ENCODE peak calls at places on chromosomes 4 and X, in seven cellular contexts. One of them, this sample, is unnamed.

GRCh38 chr4:26083987-26084386 is 170.0 kb downstream of the SMIM20 start:
- DNase-seq in MG63: peak
- DNase-seq in lower lobe of right lung: no peak
- DNase-seq in AG10803: peak
- DNase-seq in astrocyte of the cerebellum: peak
- DNase-seq in transverse colon: no peak
- DNase-seq in fibroblast of mammary gland: peak
- DNase-seq in this sample: peak

GRCh38 chr4:54099287-54099958 is 540 bp upstream of the GSX2 start:
- DNase-seq in MG63: no peak
- DNase-seq in lower lobe of right lung: no peak
- DNase-seq in AG10803: no peak
- DNase-seq in astrocyte of the cerebellum: peak
- DNase-seq in transverse colon: no peak
- DNase-seq in fibroblast of mammary gland: no peak
- DNase-seq in this sample: peak

GRCh38 chr4:93776386-93777080 is 52.0 kb upstream of the ATOH1 start:
- DNase-seq in MG63: peak
- DNase-seq in lower lobe of right lung: no peak
- DNase-seq in AG10803: no peak
- DNase-seq in astrocyte of the cerebellum: peak
- DNase-seq in transverse colon: no peak
- DNase-seq in fibroblast of mammary gland: peak
- DNase-seq in this sample: peak

GRCh38 chr4:147828361-147828760 is 96.5 kb downstream of the ARHGAP10 start:
- DNase-seq in MG63: peak
- DNase-seq in lower lobe of right lung: no peak
- DNase-seq in AG10803: peak
- DNase-seq in astrocyte of the cerebellum: no peak
- DNase-seq in transverse colon: no peak
- DNase-seq in fibroblast of mammary gland: peak
- DNase-seq in this sample: no peak

GRCh38 chr4:150982557-150983233 is 32.4 kb downstream of the LRBA start:
- DNase-seq in MG63: no peak
- DNase-seq in lower lobe of right lung: no peak
- DNase-seq in AG10803: peak
- DNase-seq in astrocyte of the cerebellum: no peak
- DNase-seq in transverse colon: no peak
- DNase-seq in fibroblast of mammary gland: peak
- DNase-seq in this sample: no peak

GRCh38 chr4:83605744-83606172 is 69.8 kb downstream of the GPAT3 start:
- DNase-seq in MG63: no peak
- DNase-seq in lower lobe of right lung: no peak
- DNase-seq in AG10803: no peak
- DNase-seq in astrocyte of the cerebellum: no peak
- DNase-seq in transverse colon: no peak
- DNase-seq in fibroblast of mammary gland: no peak
- DNase-seq in this sample: no peak

GRCh38 chr4:67054901-67055300 is 490.4 kb downstream of the CENPC start:
- DNase-seq in MG63: no peak
- DNase-seq in lower lobe of right lung: no peak
- DNase-seq in AG10803: no peak
- DNase-seq in astrocyte of the cerebellum: peak
- DNase-seq in transverse colon: no peak
- DNase-seq in fibroblast of mammary gland: no peak
- DNase-seq in this sample: peak

GRCh38 chr4:32789026-32789608 is 2068.9 kb downstream of the PCDH7 start:
- DNase-seq in MG63: peak
- DNase-seq in lower lobe of right lung: no peak
- DNase-seq in AG10803: no peak
- DNase-seq in astrocyte of the cerebellum: peak
- DNase-seq in transverse colon: no peak
- DNase-seq in fibroblast of mammary gland: peak
- DNase-seq in this sample: peak

GRCh38 chr4:22984390-22984789 is 291.7 kb downstream of the GBA3 start:
- DNase-seq in MG63: no peak
- DNase-seq in lower lobe of right lung: no peak
- DNase-seq in AG10803: no peak
- DNase-seq in astrocyte of the cerebellum: no peak
- DNase-seq in transverse colon: no peak
- DNase-seq in fibroblast of mammary gland: no peak
- DNase-seq in this sample: no peak

GRCh38 chrX:152912121-152912520 is 14.3 kb downstream of the ZNF185 start:
- DNase-seq in MG63: no peak
- DNase-seq in lower lobe of right lung: no peak
- DNase-seq in AG10803: no peak
- DNase-seq in astrocyte of the cerebellum: no peak
- DNase-seq in transverse colon: no peak
- DNase-seq in fibroblast of mammary gland: no peak
- DNase-seq in this sample: no peak

GRCh38 chrX:103828529-103828928 is 3.5 kb downstream of the RAB9B start:
- DNase-seq in MG63: no peak
- DNase-seq in lower lobe of right lung: no peak
- DNase-seq in AG10803: no peak
- DNase-seq in astrocyte of the cerebellum: no peak
- DNase-seq in transverse colon: no peak
- DNase-seq in fibroblast of mammary gland: no peak
- DNase-seq in this sample: no peak

GRCh38 chrX:28391528-28391927 is 195.7 kb upstream of the IL1RAPL1 start:
- DNase-seq in MG63: no peak
- DNase-seq in lower lobe of right lung: no peak
- DNase-seq in AG10803: no peak
- DNase-seq in astrocyte of the cerebellum: peak
- DNase-seq in transverse colon: no peak
- DNase-seq in fibroblast of mammary gland: no peak
- DNase-seq in this sample: peak

GRCh38 chr4:139872274-139872673 is 206.7 kb downstream of the MGST2 start:
- DNase-seq in MG63: peak
- DNase-seq in lower lobe of right lung: no peak
- DNase-seq in AG10803: peak
- DNase-seq in astrocyte of the cerebellum: peak
- DNase-seq in transverse colon: no peak
- DNase-seq in fibroblast of mammary gland: peak
- DNase-seq in this sample: peak

GRCh38 chrX:101450951-101451350 is 34.3 kb upstream of the ARMCX4 start:
- DNase-seq in MG63: no peak
- DNase-seq in lower lobe of right lung: peak
- DNase-seq in AG10803: peak
- DNase-seq in astrocyte of the cerebellum: no peak
- DNase-seq in transverse colon: no peak
- DNase-seq in fibroblast of mammary gland: peak
- DNase-seq in this sample: no peak

GRCh38 chr4:183335369-183335940 is 13.2 kb upstream of the CLDN24 start:
- DNase-seq in MG63: peak
- DNase-seq in lower lobe of right lung: no peak
- DNase-seq in AG10803: peak
- DNase-seq in astrocyte of the cerebellum: peak
- DNase-seq in transverse colon: no peak
- DNase-seq in fibroblast of mammary gland: peak
- DNase-seq in this sample: peak

GRCh38 chr4:88880501-88881226 is 176.3 kb downstream of the FAM13A start:
- DNase-seq in MG63: no peak
- DNase-seq in lower lobe of right lung: no peak
- DNase-seq in AG10803: no peak
- DNase-seq in astrocyte of the cerebellum: no peak
- DNase-seq in transverse colon: no peak
- DNase-seq in fibroblast of mammary gland: no peak
- DNase-seq in this sample: no peak

GRCh38 chr4:83121246-83121645 is 6.7 kb upstream of the PLAC8 start:
- DNase-seq in MG63: no peak
- DNase-seq in lower lobe of right lung: no peak
- DNase-seq in AG10803: peak
- DNase-seq in astrocyte of the cerebellum: no peak
- DNase-seq in transverse colon: no peak
- DNase-seq in fibroblast of mammary gland: no peak
- DNase-seq in this sample: no peak

GRCh38 chr4:82499705-82500104 is 62.1 kb downstream of the TMEM150C start:
- DNase-seq in MG63: no peak
- DNase-seq in lower lobe of right lung: no peak
- DNase-seq in AG10803: no peak
- DNase-seq in astrocyte of the cerebellum: no peak
- DNase-seq in transverse colon: no peak
- DNase-seq in fibroblast of mammary gland: no peak
- DNase-seq in this sample: no peak

GRCh38 chr4:15684498-15684897 is 2.9 kb downstream of the FAM200B start:
- DNase-seq in MG63: no peak
- DNase-seq in lower lobe of right lung: no peak
- DNase-seq in AG10803: no peak
- DNase-seq in astrocyte of the cerebellum: no peak
- DNase-seq in transverse colon: no peak
- DNase-seq in fibroblast of mammary gland: no peak
- DNase-seq in this sample: no peak

GRCh38 chr4:83536649-83537352 is 893 bp downstream of the GPAT3 start:
- DNase-seq in MG63: no peak
- DNase-seq in lower lobe of right lung: peak
- DNase-seq in AG10803: no peak
- DNase-seq in astrocyte of the cerebellum: no peak
- DNase-seq in transverse colon: peak
- DNase-seq in fibroblast of mammary gland: no peak
- DNase-seq in this sample: peak

GRCh38 chr4:119100640-119101039 is 35.0 kb upstream of the MYOZ2 start:
- DNase-seq in MG63: no peak
- DNase-seq in lower lobe of right lung: no peak
- DNase-seq in AG10803: peak
- DNase-seq in astrocyte of the cerebellum: no peak
- DNase-seq in transverse colon: no peak
- DNase-seq in fibroblast of mammary gland: no peak
- DNase-seq in this sample: no peak

GRCh38 chr4:125316781-125317525 is 2.2 kb downstream of the FAT4 start:
- DNase-seq in MG63: peak
- DNase-seq in lower lobe of right lung: peak
- DNase-seq in AG10803: peak
- DNase-seq in astrocyte of the cerebellum: no peak
- DNase-seq in transverse colon: peak
- DNase-seq in fibroblast of mammary gland: peak
- DNase-seq in this sample: peak

GRCh38 chrX:39749135-39749534 is 348.6 kb downstream of the BCOR start:
- DNase-seq in MG63: no peak
- DNase-seq in lower lobe of right lung: no peak
- DNase-seq in AG10803: no peak
- DNase-seq in astrocyte of the cerebellum: no peak
- DNase-seq in transverse colon: no peak
- DNase-seq in fibroblast of mammary gland: no peak
- DNase-seq in this sample: no peak

GRCh38 chr4:107391009-107391629 is 328.9 kb downstream of the PAPSS1 start:
- DNase-seq in MG63: no peak
- DNase-seq in lower lobe of right lung: no peak
- DNase-seq in AG10803: no peak
- DNase-seq in astrocyte of the cerebellum: no peak
- DNase-seq in transverse colon: no peak
- DNase-seq in fibroblast of mammary gland: no peak
- DNase-seq in this sample: no peak
- H3K4me3 ChIP-seq in MG63: no peak
- H3K4me3 ChIP-seq in lower lobe of right lung: no peak
- H3K4me3 ChIP-seq in AG10803: no peak
- H3K4me3 ChIP-seq in astrocyte of the cerebellum: no peak
- H3K4me3 ChIP-seq in transverse colon: no peak
- H3K4me3 ChIP-seq in fibroblast of mammary gland: no peak
- H3K4me3 ChIP-seq in this sample: no peak

GRCh38 chrX:107935200-107935599 is 47.0 kb downstream of the TEX13B start:
- DNase-seq in MG63: no peak
- DNase-seq in lower lobe of right lung: no peak
- DNase-seq in AG10803: peak
- DNase-seq in astrocyte of the cerebellum: no peak
- DNase-seq in transverse colon: no peak
- DNase-seq in fibroblast of mammary gland: peak
- DNase-seq in this sample: peak

GRCh38 chrX:107935664-107936433 is 46.3 kb downstream of the TEX13B start:
- DNase-seq in MG63: no peak
- DNase-seq in lower lobe of right lung: no peak
- DNase-seq in AG10803: no peak
- DNase-seq in astrocyte of the cerebellum: no peak
- DNase-seq in transverse colon: no peak
- DNase-seq in fibroblast of mammary gland: peak
- DNase-seq in this sample: no peak

GRCh38 chrX:107934262-107934661 is 47.9 kb downstream of the TEX13B start:
- DNase-seq in MG63: no peak
- DNase-seq in lower lobe of right lung: no peak
- DNase-seq in AG10803: no peak
- DNase-seq in astrocyte of the cerebellum: no peak
- DNase-seq in transverse colon: no peak
- DNase-seq in fibroblast of mammary gland: no peak
- DNase-seq in this sample: no peak

GRCh38 chrX:107940095-107940494 is 42.1 kb downstream of the TEX13B start:
- DNase-seq in MG63: no peak
- DNase-seq in lower lobe of right lung: no peak
- DNase-seq in AG10803: no peak
- DNase-seq in astrocyte of the cerebellum: no peak
- DNase-seq in transverse colon: no peak
- DNase-seq in fibroblast of mammary gland: no peak
- DNase-seq in this sample: no peak

DNA sequence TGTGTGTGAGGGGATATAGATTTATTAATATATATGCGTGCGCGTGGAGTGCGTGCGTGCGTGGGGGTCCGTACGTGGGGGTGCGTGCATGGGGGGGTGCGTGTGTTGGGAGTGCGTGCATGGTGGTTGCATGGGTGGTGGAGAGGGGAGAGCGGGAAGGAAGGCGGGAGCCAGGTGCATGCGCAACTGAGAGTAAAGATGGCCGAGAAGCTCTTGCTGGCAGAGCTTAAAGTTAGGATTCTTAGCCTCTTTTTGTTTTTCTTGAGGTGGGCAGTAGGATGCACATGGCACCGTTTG is 45.8 kb downstream of the TEX13B start:
- DNase-seq in MG63: no peak
- DNase-seq in lower lobe of right lung: no peak
- DNase-seq in AG10803: no peak
- DNase-seq in astrocyte of the cerebellum: no peak
- DNase-seq in transverse colon: no peak
- DNase-seq in fibroblast of mammary gland: no peak
- DNase-seq in this sample: no peak
- H3K4me3 ChIP-seq in MG63: no peak
- H3K4me3 ChIP-seq in lower lobe of right lung: no peak
- H3K4me3 ChIP-seq in AG10803: no peak
- H3K4me3 ChIP-seq in astrocyte of the cerebellum: no peak
- H3K4me3 ChIP-seq in transverse colon: no peak
- H3K4me3 ChIP-seq in fibroblast of mammary gland: peak
- H3K4me3 ChIP-seq in this sample: no peak

DNA sequence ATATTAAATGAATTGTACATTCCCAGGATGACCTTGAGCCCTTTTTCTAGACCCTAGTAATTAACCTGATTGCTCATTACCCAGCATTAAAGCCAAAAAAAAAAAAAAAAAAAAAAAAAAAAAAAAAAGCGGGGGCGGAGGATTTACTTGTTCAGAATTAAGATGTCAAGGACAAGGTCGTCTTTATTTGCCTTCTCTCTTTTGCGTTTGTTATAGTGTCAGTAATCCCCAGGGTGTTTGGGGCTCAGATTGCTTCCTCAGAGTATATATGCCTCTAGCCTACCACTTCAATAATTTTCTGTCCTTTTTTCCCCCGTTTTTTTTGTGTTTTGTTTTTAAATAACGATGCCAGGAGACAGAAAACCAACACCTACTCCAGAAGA is 138.4 kb downstream of the AFF1 start:
- DNase-seq in MG63: no peak
- DNase-seq in lower lobe of right lung: no peak
- DNase-seq in AG10803: no peak
- DNase-seq in astrocyte of the cerebellum: no peak
- DNase-seq in transverse colon: no peak
- DNase-seq in fibroblast of mammary gland: no peak
- DNase-seq in this sample: no peak
- H3K4me3 ChIP-seq in MG63: no peak
- H3K4me3 ChIP-seq in lower lobe of right lung: no peak
- H3K4me3 ChIP-seq in AG10803: no peak
- H3K4me3 ChIP-seq in astrocyte of the cerebellum: no peak
- H3K4me3 ChIP-seq in transverse colon: no peak
- H3K4me3 ChIP-seq in fibroblast of mammary gland: no peak
- H3K4me3 ChIP-seq in this sample: no peak

GRCh38 chr4:96894621-96895020 is 1054.7 kb downstream of the PDHA2 start:
- DNase-seq in MG63: no peak
- DNase-seq in lower lobe of right lung: no peak
- DNase-seq in AG10803: no peak
- DNase-seq in astrocyte of the cerebellum: no peak
- DNase-seq in transverse colon: no peak
- DNase-seq in fibroblast of mammary gland: no peak
- DNase-seq in this sample: no peak
- H3K4me3 ChIP-seq in MG63: no peak
- H3K4me3 ChIP-seq in lower lobe of right lung: no peak
- H3K4me3 ChIP-seq in AG10803: no peak
- H3K4me3 ChIP-seq in astrocyte of the cerebellum: no peak
- H3K4me3 ChIP-seq in transverse colon: no peak
- H3K4me3 ChIP-seq in fibroblast of mammary gland: no peak
- H3K4me3 ChIP-seq in this sample: no peak